ENCODE peak calls at places on chromosome 7, in four cellular contexts. A, C, J and I are unnamed samples.
A peak's percentile ranks its signal among the peaks of the same experiment; 100 is the strongest.

GRCh38 chr7:2190531-2190930 is 42.2 kb downstream of the MAD1L1 start:
- DNase-seq in J (no peak), A (peak; percentile 45), C (peak; percentile 9), I (no peak)

GRCh38 chr7:140707132-140707531 is 10.6 kb downstream of the NDUFB2 start:
- DNase-seq in C (no peak), A (no peak), J (no peak), I (no peak)

GRCh38 chr7:87918740-87919139 is 15.3 kb upstream of the ADAM22 start:
- DNase-seq in C (no peak), A (no peak), J (no peak), I (no peak)

GRCh38 chr7:128045766-128046165 is 14.5 kb upstream of the LRRC4 start:
- DNase-seq in A (peak; percentile 65), J (peak; percentile 67), C (no peak), I (no peak)

GRCh38 chr7:80719261-80719660 is 80.8 kb downstream of the CD36 start:
- DNase-seq in C (no peak), J (no peak), A (peak; percentile 48), I (no peak)

GRCh38 chr7:143890558-143890957 is 11.4 kb downstream of the TCAF1 start:
- DNase-seq in J (no peak), A (no peak), C (no peak), I (no peak)

GRCh38 chr7:69162931-69163330 is 435.3 kb upstream of the AUTS2 start:
- DNase-seq in A (no peak), C (no peak), J (no peak), I (no peak)

GRCh38 chr7:88226886-88227516 is 7.2 kb upstream of the SRI start:
- DNase-seq in J (peak; percentile 96), C (peak; percentile 60), A (peak; percentile 68), I (no peak)

GRCh38 chr7:132066776-132067175 is 509.5 kb downstream of the PLXNA4 start:
- DNase-seq in A (peak; percentile 64), J (no peak), C (no peak), I (no peak)

GRCh38 chr7:67518580-67518979 is 521.9 kb downstream of the TYW1 start:
- DNase-seq in C (no peak), J (no peak), A (no peak), I (no peak)

GRCh38 chr7:46208635-46209525 is 287.8 kb upstream of the IGFBP3 start:
- DNase-seq in J (no peak), C (no peak), A (peak; percentile 50), I (no peak)

GRCh38 chr7:129780257-129781127 is 169.0 kb downstream of the NRF1 start:
- DNase-seq in J (peak; percentile 96), C (peak; percentile 91), A (no peak), I (peak; percentile 92)

GRCh38 chr7:44158060-44158872 is 17.1 kb upstream of the MYL7 start:
- DNase-seq in J (no peak), A (no peak), C (no peak), I (no peak)

GRCh38 chr7:137354361-137354760 is 10.8 kb upstream of the PTN start:
- DNase-seq in C (no peak), A (no peak), J (no peak), I (no peak)

GRCh38 chr7:19957664-19958063 is 184.2 kb upstream of the TMEM196 start:
- DNase-seq in J (no peak), C (no peak), A (peak; percentile 28), I (no peak)

GRCh38 chr7:457814-458510 is 61.7 kb downstream of the PDGFA start:
- DNase-seq in A (no peak), C (no peak), J (no peak), I (no peak)

GRCh38 chr7:51014811-51015210 is 232.1 kb upstream of the GRB10 start:
- DNase-seq in J (no peak), A (no peak), C (no peak), I (no peak)

GRCh38 chr7:42456267-42456666 is 219.3 kb upstream of the GLI3 start:
- DNase-seq in C (no peak), J (no peak), A (no peak), I (no peak)

GRCh38 chr7:53060066-53060465 is 24.6 kb downstream of the POM121L12 start:
- DNase-seq in A (no peak), C (no peak), J (no peak), I (no peak)

GRCh38 chr7:121167971-121168370 is 160.8 kb upstream of the WNT16 start:
- DNase-seq in C (no peak), A (peak; percentile 35), J (peak; percentile 27), I (no peak)

GRCh38 chr7:112411186-112411795 is 39.0 kb upstream of the IFRD1 start:
- DNase-seq in J (peak; percentile 54), C (no peak), A (peak; percentile 39), I (no peak)

GRCh38 chr7:2947381-2947780 is 96.3 kb downstream of the CARD11 start:
- DNase-seq in J (no peak), A (no peak), C (no peak), I (no peak)

GRCh38 chr7:34761627-34762026 is 103.6 kb downstream of the NPSR1 start:
- DNase-seq in C (no peak), J (no peak), A (no peak), I (no peak)

GRCh38 chr7:69845721-69846495 is 247.6 kb downstream of the AUTS2 start:
- DNase-seq in J (no peak), A (no peak), C (no peak), I (no peak)

GRCh38 chr7:2986561-2986960 is 57.1 kb downstream of the CARD11 start:
- DNase-seq in J (no peak), A (no peak), C (no peak), I (no peak)

GRCh38 chr7:124208173-124208572 is 175.3 kb upstream of the TMEM229A start:
- DNase-seq in J (no peak), C (no peak), A (no peak), I (no peak)

GRCh38 chr7:126026421-126027088 is 1096.9 kb upstream of the POT1 start:
- DNase-seq in A (no peak), C (no peak), J (no peak), I (no peak)

GRCh38 chr7:94540428-94540827 is 30.8 kb downstream of the CASD1 start:
- DNase-seq in J (no peak), A (peak; percentile 14), C (no peak), I (no peak)

GRCh38 chr7:82017334-82017943 is 247.6 kb upstream of the HGF start:
- DNase-seq in J (peak; percentile 65), A (peak; percentile 54), C (no peak), I (no peak)

GRCh38 chr7:43577485-43577951 is 5.4 kb upstream of the STK17A start:
- DNase-seq in A (peak; percentile 25), C (no peak), J (peak; percentile 49), I (no peak)

GRCh38 chr7:124009321-124009720 is 23.5 kb downstream of the TMEM229A start:
- DNase-seq in J (no peak), C (no peak), A (no peak), I (no peak)

GRCh38 chr7:114864278-114864677 is 57.6 kb upstream of the MDFIC start:
- DNase-seq in C (no peak), A (peak; percentile 51), J (no peak), I (no peak)

GRCh38 chr7:44631458-44632115 is 25.2 kb downstream of the OGDH start:
- DNase-seq in A (no peak), J (no peak), C (no peak), I (no peak)

GRCh38 chr7:156223935-156224334 is 411.7 kb upstream of the SHH start:
- DNase-seq in C (no peak), A (no peak), J (no peak), I (no peak)

GRCh38 chr7:106542550-106543220 is 118.3 kb downstream of the CCDC71L start:
- DNase-seq in C (peak; percentile 60), A (peak; percentile 92), J (peak; percentile 90), I (peak; percentile 31)

GRCh38 chr7:66069732-66070131 is 5.9 kb upstream of the ASL start:
- DNase-seq in A (no peak), J (no peak), C (no peak), I (no peak)